ENCODE peak calls at places on chromosome 22, in four cellular contexts. One of them, this sample, is unnamed.

GRCh38 chr22:46107089-46107664 is 43.1 kb upstream of the PPARA start:
- DNase-seq in cardiac muscle cell: no peak
- DNase-seq in activated CD4-positive, alpha-beta T cell treated with anti-CD3 and anti-CD28 coated beads for 4 hours: no peak
- DNase-seq in spleen: no peak
- DNase-seq in this sample: peak

GRCh38 chr22:40593460-40594273 is 42.9 kb downstream of the MRTFA start:
- DNase-seq in activated CD4-positive, alpha-beta T cell treated with anti-CD3 and anti-CD28 coated beads for 4 hours: no peak
- DNase-seq in cardiac muscle cell: no peak
- DNase-seq in spleen: no peak
- DNase-seq in this sample: no peak

GRCh38 chr22:49305215-49305965 is 522.3 kb downstream of the BRD1 start:
- DNase-seq in spleen: peak
- DNase-seq in cardiac muscle cell: peak
- DNase-seq in activated CD4-positive, alpha-beta T cell treated with anti-CD3 and anti-CD28 coated beads for 4 hours: peak
- DNase-seq in this sample: no peak

GRCh38 chr22:38203090-38203810 is 1.5 kb downstream of the MAFF start:
- DNase-seq in cardiac muscle cell: peak
- DNase-seq in spleen: peak
- DNase-seq in activated CD4-positive, alpha-beta T cell treated with anti-CD3 and anti-CD28 coated beads for 4 hours: no peak
- DNase-seq in this sample: no peak

GRCh38 chr22:32752868-32753520 is 48.5 kb upstream of the TIMP3 start:
- DNase-seq in cardiac muscle cell: peak
- DNase-seq in spleen: no peak
- DNase-seq in activated CD4-positive, alpha-beta T cell treated with anti-CD3 and anti-CD28 coated beads for 4 hours: no peak
- DNase-seq in this sample: no peak

GRCh38 chr22:39525658-39525975 is 5.3 kb downstream of the ATF4 start:
- DNase-seq in cardiac muscle cell: no peak
- DNase-seq in activated CD4-positive, alpha-beta T cell treated with anti-CD3 and anti-CD28 coated beads for 4 hours: no peak
- DNase-seq in spleen: no peak
- DNase-seq in this sample: no peak

GRCh38 chr22:44224166-44224565 is 43.4 kb downstream of the PARVG start:
- DNase-seq in activated CD4-positive, alpha-beta T cell treated with anti-CD3 and anti-CD28 coated beads for 4 hours: no peak
- DNase-seq in cardiac muscle cell: no peak
- DNase-seq in spleen: no peak
- DNase-seq in this sample: no peak

GRCh38 chr22:42375982-42376381 is 56.2 kb downstream of the NFAM1 start:
- DNase-seq in activated CD4-positive, alpha-beta T cell treated with anti-CD3 and anti-CD28 coated beads for 4 hours: no peak
- DNase-seq in spleen: peak
- DNase-seq in cardiac muscle cell: no peak
- DNase-seq in this sample: no peak

GRCh38 chr22:45842141-45842831 is 134.7 kb downstream of the WNT7B start:
- DNase-seq in spleen: no peak
- DNase-seq in activated CD4-positive, alpha-beta T cell treated with anti-CD3 and anti-CD28 coated beads for 4 hours: no peak
- DNase-seq in cardiac muscle cell: peak
- DNase-seq in this sample: no peak